ENCODE peak calls at places on chromosomes 3 and 15, in ten cellular contexts. G is GM12865, E is GM19239, V is ovary, B is skeletal muscle cell, F is HFFc6, M is mesothelial cell of epicardium, Q is left colon, J is NCI-H226, C is fibroblast of pulmonary artery. I is an unnamed sample.

GRCh38 chr3:51929420-51930003 is 12.2 kb downstream of the RRP9 start:
- DNase-seq in M (peak; percentile 37), E (no peak), J (peak; percentile 8), B (no peak), F (no peak), C (no peak), G (no peak), Q (no peak), V (no peak), I (no peak)

GRCh38 chr15:31197497-31198414 is 96.2 kb upstream of the TRPM1 start:
- DNase-seq in M (no peak), G (peak; percentile 83), B (no peak), E (no peak), F (peak; percentile 12), Q (peak; percentile 47), V (no peak), J (no peak), C (peak; percentile 35), I (peak; percentile 27)

GRCh38 chr3:112973325-112974177 is 1.4 kb downstream of the CD200R1 start:
- DNase-seq in F (no peak), E (no peak), J (no peak), Q (peak; percentile 19), C (no peak), M (no peak), V (no peak), G (peak; percentile 78), B (no peak), I (no peak)

GRCh38 chr3:51550080-51550819 is 11.7 kb downstream of the RAD54L2 start:
- DNase-seq in M (no peak), E (no peak), B (no peak), J (no peak), F (no peak), G (no peak), Q (no peak), V (no peak), C (peak; percentile 50), I (no peak)

GRCh38 chr3:59027607-59028006 is 22.2 kb downstream of the CFAP20DC start:
- DNase-seq in Q (no peak), G (no peak), E (no peak), F (no peak), M (no peak), J (no peak), C (no peak), B (no peak), V (no peak), I (no peak)

GRCh38 chr3:147393261-147393964 is 12.9 kb downstream of the ZIC4 start:
- DNase-seq in F (no peak), C (no peak), Q (no peak), V (no peak), M (no peak), E (no peak), J (no peak), B (no peak), G (no peak), I (no peak)

GRCh38 chr3:72345237-72345878 is 502.9 kb downstream of the SHQ1 start:
- DNase-seq in M (no peak), G (no peak), F (peak; percentile 72), V (no peak), C (no peak), B (no peak), Q (no peak), E (no peak), J (peak; percentile 71), I (no peak)

GRCh38 chr15:23372284-23372683 is 17.7 kb downstream of the GOLGA8S start:
- DNase-seq in C (peak; percentile 11), V (no peak), Q (no peak), J (no peak), F (no peak), B (peak; percentile 0), E (no peak), M (no peak), G (no peak), I (no peak)

GRCh38 chr3:63478962-63479660 is 173.4 kb upstream of the SNTN start:
- DNase-seq in F (no peak), J (no peak), G (no peak), B (no peak), Q (no peak), C (no peak), E (no peak), V (peak; percentile 19), M (no peak), I (no peak)

GRCh38 chr3:45311953-45312795 is 76.2 kb upstream of the LARS2 start:
- DNase-seq in Q (no peak), G (no peak), B (no peak), C (no peak), V (no peak), E (no peak), M (no peak), J (no peak), F (no peak), I (no peak)

GRCh38 chr3:170301404-170301803 is 56.1 kb upstream of the SKIL start:
- DNase-seq in Q (no peak), E (no peak), C (peak; percentile 71), B (no peak), V (no peak), G (no peak), M (no peak), F (no peak), J (peak; percentile 29), I (no peak)

GRCh38 chr15:31758126-31758525 is 272.2 kb upstream of the CHRNA7 start:
- DNase-seq in M (no peak), V (no peak), G (peak; percentile 89), B (no peak), E (no peak), Q (peak; percentile 84), J (no peak), C (peak; percentile 35), F (no peak), I (no peak)

GRCh38 chr3:76842232-76842631 is 197.7 kb upstream of the ROBO2 start:
- DNase-seq in C (no peak), J (no peak), G (no peak), B (no peak), M (no peak), V (no peak), Q (no peak), F (no peak), E (no peak), I (no peak)

GRCh38 chr3:100710355-100711198 is 1.3 kb downstream of the TFG start:
- DNase-seq in E (peak; percentile 36), G (peak; percentile 87), F (peak; percentile 70), J (peak; percentile 72), B (no peak), C (peak; percentile 73), V (no peak), M (peak; percentile 45), Q (peak; percentile 79), I (peak; percentile 18)

GRCh38 chr3:195187609-195188529 is 83.1 kb downstream of the XXYLT1 start:
- DNase-seq in B (no peak), J (no peak), F (peak; percentile 67), M (no peak), Q (no peak), V (no peak), E (no peak), C (peak; percentile 56), G (no peak), I (no peak)

GRCh38 chr15:63465104-63465503 is 39.3 kb upstream of the USP3 start:
- DNase-seq in Q (no peak), C (peak; percentile 25), M (no peak), F (no peak), B (no peak), V (no peak), G (no peak), E (no peak), J (peak; percentile 34), I (no peak)

GRCh38 chr3:12885585-12885934 is 44.2 kb upstream of the RPL32 start:
- DNase-seq in B (no peak), F (no peak), J (no peak), C (no peak), E (no peak), M (no peak), V (no peak), G (no peak), Q (no peak), I (no peak)

GRCh38 chr15:95887666-95888480 is 442.6 kb upstream of the NR2F2 start:
- DNase-seq in V (no peak), M (no peak), B (no peak), F (peak; percentile 24), Q (no peak), C (no peak), J (peak; percentile 43), E (no peak), G (no peak), I (no peak)

GRCh38 chr3:174949523-174949922 is 90.4 kb downstream of the NAALADL2 start:
- DNase-seq in J (peak; percentile 81), E (no peak), C (peak; percentile 96), B (peak; percentile 96), M (no peak), F (peak; percentile 98), G (no peak), V (no peak), Q (no peak), I (no peak)

GRCh38 chr3:42830437-42831320 is 21.4 kb downstream of the ACKR2 start:
- DNase-seq in G (peak; percentile 13), V (no peak), C (peak; percentile 32), E (no peak), M (no peak), J (no peak), Q (no peak), F (no peak), B (no peak), I (no peak)

GRCh38 chr3:168250415-168250861 is 154.7 kb upstream of the GOLIM4 start:
- DNase-seq in B (no peak), E (no peak), J (no peak), C (peak; percentile 6), G (peak; percentile 74), V (no peak), Q (no peak), M (no peak), F (no peak), I (no peak)

GRCh38 chr3:34675383-34676120 is 877.1 kb downstream of the PDCD6IP start:
- DNase-seq in J (no peak), F (no peak), M (no peak), Q (no peak), B (no peak), C (peak; percentile 26), V (no peak), G (no peak), E (no peak), I (no peak)

GRCh38 chr15:81199031-81199779 is 2.5 kb downstream of the IL16 start:
- DNase-seq in Q (no peak), F (no peak), G (no peak), M (no peak), V (no peak), E (no peak), B (no peak), C (no peak), J (no peak), I (no peak)

I was measured in activated effector memory CD4-positive, alpha-beta T cell treated with Interleukin-2 at 50 U/mL for 16 hours.